ENCODE peak calls at places on chromosomes 5 and 9, in seven cellular contexts. H, W, L, J, B, Z and E are unnamed samples.

GRCh38 chr9:127555830-127556820 is 56.0 kb upstream of the STXBP1 start:
- DNase-seq in H (peak), W (peak), L (peak), J (peak), B (no peak), Z (peak), E (peak)

GRCh38 chr5:162323471-162323870 is 255.9 kb downstream of the GABRG2 start:
- DNase-seq in H (no peak), W (peak), L (no peak), J (no peak), B (no peak), Z (no peak), E (peak)

GRCh38 chr5:79841172-79841571 is 149.9 kb downstream of the MTX3 start:
- DNase-seq in H (no peak), W (no peak), L (no peak), J (no peak), B (no peak), Z (no peak), E (no peak)

GRCh38 chr5:93378073-93378472 is 202.9 kb downstream of the NR2F1-AS1 start:
- DNase-seq in H (peak), W (no peak), L (no peak), J (no peak), B (no peak), Z (no peak), E (no peak)

GRCh38 chr9:133869674-133870419 is 122.3 kb downstream of the VAV2 start:
- DNase-seq in H (no peak), W (no peak), L (no peak), J (no peak), B (no peak), Z (no peak), E (no peak)

GRCh38 chr9:91949946-91950664 is at the start of gene ROR2:
- DNase-seq in H (peak), W (peak), L (peak), J (peak), B (no peak), Z (peak), E (peak)

GRCh38 chr5:78640622-78641021 is 8.0 kb downstream of the LHFPL2 start:
- DNase-seq in H (peak), W (no peak), L (no peak), J (no peak), B (no peak), Z (no peak), E (no peak)

GRCh38 chr5:107484261-107484660 is 186.5 kb downstream of the EFNA5 start:
- DNase-seq in H (no peak), W (no peak), L (no peak), J (no peak), B (no peak), Z (no peak), E (no peak)

GRCh38 chr5:17951392-17952169 is 317.3 kb downstream of the TAF11L14 start:
- DNase-seq in H (no peak), W (no peak), L (no peak), J (no peak), B (no peak), Z (no peak), E (no peak)

GRCh38 chr9:98010450-98010849 is 27.3 kb downstream of the ANP32B start:
- DNase-seq in H (peak), W (no peak), L (no peak), J (no peak), B (no peak), Z (no peak), E (no peak)

GRCh38 chr5:108760512-108760911 is 12.8 kb downstream of the FER start:
- DNase-seq in H (no peak), W (no peak), L (no peak), J (no peak), B (no peak), Z (no peak), E (no peak)

GRCh38 chr5:165620394-165620793 is 2115.0 kb downstream of the MAT2B start:
- DNase-seq in H (peak), W (peak), L (peak), J (no peak), B (no peak), Z (peak), E (no peak)

GRCh38 chr5:75622564-75622963 is 11.3 kb downstream of the ANKDD1B start:
- DNase-seq in H (peak), W (no peak), L (no peak), J (peak), B (no peak), Z (peak), E (no peak)

GRCh38 chr9:7246181-7246580 is 488.4 kb downstream of the KDM4C start:
- DNase-seq in H (no peak), W (no peak), L (no peak), J (no peak), B (no peak), Z (no peak), E (no peak)

GRCh38 chr5:65108786-65109743 is 340.3 kb downstream of the CWC27 start:
- DNase-seq in H (peak), W (no peak), L (no peak), J (no peak), B (no peak), Z (no peak), E (no peak)

GRCh38 chr5:111070272-111071134 is 1.0 kb upstream of the TSLP start:
- DNase-seq in H (no peak), W (no peak), L (peak), J (peak), B (no peak), Z (peak), E (peak)
- TF ChIP-seq CTCF in H (no peak), W (no peak), L (no peak), J (no peak), B (no peak), Z (no peak), E (no peak)

DNA sequence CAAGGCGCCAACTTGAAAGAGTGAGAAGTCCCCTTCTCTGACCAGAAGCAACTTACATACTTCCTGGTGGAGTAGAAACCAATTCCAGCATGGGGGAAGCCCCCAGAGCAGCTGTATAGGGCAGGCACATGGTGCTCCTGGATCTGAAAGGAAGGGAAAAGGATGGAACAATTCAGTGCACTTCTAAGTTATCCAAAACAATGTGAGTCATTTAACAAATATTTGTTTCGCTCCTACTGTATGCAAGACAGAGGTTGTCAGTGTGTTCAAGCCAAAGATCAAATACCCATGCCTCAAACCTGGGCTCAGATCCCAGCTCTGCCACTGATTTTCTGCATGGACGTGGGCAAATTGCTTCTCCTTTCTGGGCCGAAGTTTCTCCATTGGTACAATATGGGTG is 67.1 kb downstream of the LHX2 start:
- DNase-seq in H (peak), W (no peak), L (no peak), J (no peak), B (no peak), Z (no peak), E (no peak)
- TF ChIP-seq POLR2A in H (no peak), W (no peak), L (no peak), J (no peak), B (no peak), Z (no peak), E (no peak)

GRCh38 chr9:1046639-1047604 is 3.2 kb upstream of the DMRT2 start:
- DNase-seq in H (no peak), W (no peak), L (no peak), J (no peak), B (no peak), Z (no peak), E (no peak)
- H3K4me3 ChIP-seq in H (no peak), W (no peak), L (peak), J (peak), B (peak), Z (no peak), E (no peak)

DNA sequence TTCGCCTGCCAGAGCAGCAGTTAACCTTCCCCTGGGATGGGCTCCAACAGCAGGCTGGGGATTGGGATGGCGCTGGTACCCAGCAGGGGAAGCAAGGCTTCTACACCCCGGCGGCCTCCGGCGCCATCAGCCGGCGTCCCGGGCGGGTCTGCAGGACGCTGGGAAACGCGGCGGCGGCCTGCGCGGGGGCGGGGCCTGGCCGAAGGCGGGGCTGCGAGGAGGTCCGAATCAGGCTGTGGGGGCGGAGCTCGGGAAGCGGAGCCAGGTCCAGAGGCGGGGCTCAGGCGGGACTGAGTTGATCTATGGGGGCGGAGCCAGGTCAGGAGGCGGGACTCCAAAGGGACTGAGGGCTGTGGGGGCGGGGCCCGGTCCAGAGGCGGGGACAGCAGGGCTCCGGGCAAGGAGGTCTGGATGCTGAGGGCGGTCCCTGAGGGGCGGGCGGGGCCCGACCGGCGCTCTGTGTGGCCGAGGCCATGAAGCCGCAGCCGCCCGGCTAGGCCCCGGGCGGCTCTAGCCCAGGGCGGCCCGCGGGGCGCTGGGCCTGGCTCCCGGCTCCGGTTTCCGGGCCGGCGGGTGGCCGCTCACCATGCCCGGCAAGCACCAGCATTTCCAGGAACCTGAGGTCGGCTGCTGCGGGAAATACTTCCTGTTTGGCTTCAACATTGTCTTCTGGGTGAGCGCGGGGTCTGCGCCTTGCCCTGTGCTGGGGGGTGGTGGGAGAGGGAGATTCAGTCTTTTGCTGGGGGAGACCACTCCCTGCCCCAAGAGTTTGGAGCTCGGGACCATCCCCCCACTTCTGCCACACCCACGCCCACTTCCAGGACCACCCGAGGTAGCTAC is at the start of gene TSPAN17:
- DNase-seq in H (peak), W (peak), L (peak), J (peak), B (peak), Z (peak), E (peak)
- TF ChIP-seq CTCF in H (peak), W (no peak), L (no peak), J (no peak), B (no peak), Z (peak), E (no peak)

GRCh38 chr9:125235805-125236534 is 5.2 kb downstream of the HSPA5 start:
- DNase-seq in H (no peak), W (no peak), L (no peak), J (no peak), B (no peak), Z (no peak), E (no peak)
- TF ChIP-seq POLR2A in H (no peak), W (no peak), L (no peak), J (no peak), B (no peak), Z (no peak), E (no peak)

GRCh38 chr5:149345147-149345891 is at the start of gene GRPEL2:
- DNase-seq in H (peak), W (peak), L (peak), J (peak), B (peak), Z (peak), E (peak)
- H3K4me3 ChIP-seq in H (peak), W (peak), L (peak), J (peak), B (peak), Z (peak), E (peak)

GRCh38 chr5:141402553-141403328 is at the start of gene PCDHGA9:
- DNase-seq in H (peak), W (no peak), L (no peak), J (no peak), B (no peak), Z (no peak), E (no peak)
- TF ChIP-seq CTCF in H (peak), W (no peak), L (no peak), J (no peak), B (peak), Z (peak), E (no peak)

GRCh38 chr9:104927912-104928740 is at the start of gene ABCA1:
- DNase-seq in H (peak), W (peak), L (peak), J (peak), B (peak), Z (peak), E (peak)
- TF ChIP-seq POLR2A in H (peak), W (peak), L (peak), J (no peak), B (peak), Z (peak), E (peak)

DNA sequence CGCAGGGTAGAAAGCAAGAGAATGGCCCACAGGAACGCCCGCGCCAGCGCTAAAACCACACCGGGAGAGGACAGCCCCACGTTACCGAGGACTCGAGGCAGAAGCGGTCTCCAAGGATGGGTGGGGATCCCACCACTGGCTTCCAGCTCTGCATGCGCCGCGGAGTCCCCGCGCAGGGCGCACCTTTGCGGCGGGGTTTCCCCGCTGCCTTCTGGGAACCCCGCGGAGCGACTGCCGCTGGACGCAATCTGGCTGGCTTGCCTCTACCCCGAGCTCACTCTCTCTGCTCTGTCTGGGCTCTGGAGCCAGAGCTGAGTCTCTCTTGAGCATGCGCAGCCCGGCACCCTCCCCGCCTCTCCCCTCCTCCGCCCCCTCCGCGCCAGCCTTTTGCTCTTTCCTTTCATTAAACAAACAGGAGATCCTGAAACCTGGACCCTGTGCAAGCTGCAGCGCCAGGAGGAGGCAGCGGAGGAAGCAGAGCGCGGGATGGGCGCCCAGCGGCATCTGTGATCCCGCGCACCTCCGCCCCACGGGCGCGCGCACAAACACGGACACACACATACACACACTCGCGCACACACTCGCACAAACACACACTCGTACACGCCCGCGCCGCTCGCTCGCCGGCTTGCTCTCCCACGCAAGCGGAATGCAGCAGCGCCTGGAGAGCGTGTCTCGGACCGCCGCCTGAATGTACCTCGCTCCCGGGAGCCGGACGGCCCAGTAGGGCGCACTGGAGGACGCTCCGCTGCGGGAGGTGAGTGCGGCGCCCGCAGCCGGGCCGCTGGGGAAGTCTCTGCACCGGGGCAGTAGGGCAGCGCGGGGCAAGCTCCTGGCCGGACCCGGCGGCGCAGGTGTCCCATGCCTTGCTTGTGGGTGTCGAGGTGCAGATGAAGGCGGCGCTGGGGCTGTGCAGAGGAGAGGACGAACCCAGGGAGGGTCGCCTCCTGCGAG is at the start of gene PLPPR1:
- DNase-seq in H (peak), W (peak), L (peak), J (peak), B (no peak), Z (peak), E (no peak)
- H3K4me3 ChIP-seq in H (peak), W (no peak), L (peak), J (peak), B (peak), Z (peak), E (peak)